ENCODE peak calls at places on chromosomes 1 and 21, in four cellular contexts. One of them, this sample, is unnamed.

GRCh38 chr1:164628758-164629157 is 69.8 kb downstream of the PBX1 start:
- DNase-seq in spleen: no peak
- DNase-seq in transverse colon: no peak
- DNase-seq in IMR-90: no peak
- DNase-seq in this sample: no peak

GRCh38 chr1:156291226-156292061 is 4.0 kb downstream of the GLMP start:
- DNase-seq in spleen: peak; percentile 92
- DNase-seq in transverse colon: peak; percentile 92
- DNase-seq in IMR-90: peak; percentile 72
- DNase-seq in this sample: no peak

GRCh38 chr21:34642211-34643075 is 26.4 kb upstream of the CLIC6 start:
- DNase-seq in spleen: no peak
- DNase-seq in transverse colon: no peak
- DNase-seq in IMR-90: peak; percentile 18
- DNase-seq in this sample: peak; percentile 54

GRCh38 chr21:37433441-37433840 is 66.9 kb downstream of the DYRK1A start:
- DNase-seq in spleen: no peak
- DNase-seq in transverse colon: no peak
- DNase-seq in IMR-90: no peak
- DNase-seq in this sample: no peak

GRCh38 chr21:15848632-15849031 is 118.8 kb downstream of the USP25 start:
- DNase-seq in spleen: no peak
- DNase-seq in transverse colon: no peak
- DNase-seq in IMR-90: peak; percentile 76
- DNase-seq in this sample: no peak

GRCh38 chr21:44992608-44993031 is 52.8 kb downstream of the SLX9 start:
- DNase-seq in spleen: peak; percentile 65
- DNase-seq in transverse colon: no peak
- DNase-seq in IMR-90: no peak
- DNase-seq in this sample: no peak

GRCh38 chr1:167453156-167453555 is 65.2 kb downstream of the CD247 start:
- DNase-seq in spleen: no peak
- DNase-seq in transverse colon: no peak
- DNase-seq in IMR-90: no peak
- DNase-seq in this sample: no peak

GRCh38 chr1:30758785-30759380 is 1.3 kb upstream of the LAPTM5 start:
- DNase-seq in spleen: no peak
- DNase-seq in transverse colon: no peak
- DNase-seq in IMR-90: no peak
- DNase-seq in this sample: no peak

GRCh38 chr1:223847781-223848345 is 2.1 kb upstream of the TP53BP2 start:
- DNase-seq in spleen: no peak
- DNase-seq in transverse colon: no peak
- DNase-seq in IMR-90: no peak
- DNase-seq in this sample: no peak

GRCh38 chr1:223848536-223848935 is 2.8 kb upstream of the TP53BP2 start:
- DNase-seq in spleen: no peak
- DNase-seq in transverse colon: no peak
- DNase-seq in IMR-90: no peak
- DNase-seq in this sample: no peak

GRCh38 chr1:223845810-223846667 is at the start of gene TP53BP2:
- DNase-seq in spleen: peak; percentile 96
- DNase-seq in transverse colon: peak; percentile 92
- DNase-seq in IMR-90: peak; percentile 87
- DNase-seq in this sample: no peak

GRCh38 chr1:223844962-223845809 is 561 bp downstream of the TP53BP2 start:
- DNase-seq in spleen: peak; percentile 80
- DNase-seq in transverse colon: peak; percentile 56
- DNase-seq in IMR-90: peak; percentile 62
- DNase-seq in this sample: no peak

GRCh38 chr1:223846668-223847007 is 891 bp upstream of the TP53BP2 start:
- DNase-seq in spleen: peak; percentile 80
- DNase-seq in transverse colon: peak; percentile 28
- DNase-seq in IMR-90: no peak
- DNase-seq in this sample: no peak
- TF ChIP-seq POLR2A in spleen: no peak
- TF ChIP-seq POLR2A in transverse colon: no peak
- TF ChIP-seq POLR2A in IMR-90: no peak
- TF ChIP-seq POLR2A in this sample: no peak

GRCh38 chr1:43552813-43553212 is 22.1 kb downstream of the PTPRF start:
- DNase-seq in spleen: no peak
- DNase-seq in transverse colon: peak; percentile 74
- DNase-seq in IMR-90: peak; percentile 47
- DNase-seq in this sample: no peak
- TF ChIP-seq POLR2A in spleen: no peak
- TF ChIP-seq POLR2A in transverse colon: no peak
- TF ChIP-seq POLR2A in IMR-90: no peak
- TF ChIP-seq POLR2A in this sample: no peak

DNA sequence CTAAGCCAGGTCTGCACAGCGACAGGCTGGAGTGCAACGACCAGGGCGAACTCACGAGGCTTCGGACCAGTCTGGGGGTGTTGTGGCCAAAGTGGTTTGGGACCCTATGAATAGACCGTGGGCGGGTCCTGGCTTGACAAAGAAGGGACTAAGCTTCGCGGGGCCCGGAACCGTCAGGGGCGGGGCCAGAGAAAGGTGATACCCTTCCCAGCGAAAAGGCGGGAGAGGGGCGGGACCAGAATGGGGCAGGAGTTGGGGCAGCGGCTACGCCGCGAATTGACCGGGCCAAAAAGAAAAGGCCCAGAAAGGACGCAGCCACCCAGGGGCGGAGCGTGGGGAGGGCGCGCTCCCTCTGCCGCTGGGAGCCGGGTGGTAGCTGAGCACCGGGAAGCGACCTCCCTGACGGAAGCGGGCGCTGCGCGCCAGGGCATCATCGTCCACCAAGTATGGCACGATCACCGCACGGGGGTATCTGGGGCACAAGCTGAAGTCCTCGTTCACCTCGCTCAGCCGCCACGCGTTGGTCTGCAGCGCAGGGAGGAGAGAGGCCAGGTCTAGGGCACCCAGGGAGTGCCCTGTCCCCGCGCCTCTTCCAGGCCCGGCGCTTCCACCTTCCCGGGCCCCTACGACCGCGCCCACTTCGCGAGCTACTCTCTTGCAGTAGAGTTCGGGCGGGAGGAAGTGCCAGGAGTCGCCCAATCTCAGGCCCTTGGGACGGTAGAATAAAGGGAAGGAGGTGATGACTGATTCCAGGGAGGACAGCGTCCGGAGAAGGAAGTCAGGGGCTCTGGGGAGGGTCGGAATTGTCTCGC is 6.7 kb upstream of the FAM167B start:
- DNase-seq in spleen: peak; percentile 88
- DNase-seq in transverse colon: peak; percentile 87
- DNase-seq in IMR-90: peak; percentile 39
- DNase-seq in this sample: no peak
- TF ChIP-seq POLR2A in spleen: no peak
- TF ChIP-seq POLR2A in transverse colon: peak; percentile 59
- TF ChIP-seq POLR2A in IMR-90: peak; percentile 14
- TF ChIP-seq POLR2A in this sample: no peak

GRCh38 chr1:91500756-91501526 is at the start of gene CDC7:
- DNase-seq in spleen: peak; percentile 94
- DNase-seq in transverse colon: peak; percentile 91
- DNase-seq in IMR-90: peak; percentile 87
- DNase-seq in this sample: peak; percentile 93
- TF ChIP-seq POLR2A in spleen: no peak
- TF ChIP-seq POLR2A in transverse colon: no peak
- TF ChIP-seq POLR2A in IMR-90: peak; percentile 42
- TF ChIP-seq POLR2A in this sample: no peak

GRCh38 chr21:40689241-40689640 is 157.7 kb downstream of the DSCAM start:
- DNase-seq in spleen: no peak
- DNase-seq in transverse colon: no peak
- DNase-seq in IMR-90: no peak
- DNase-seq in this sample: no peak

GRCh38 chr21:40687625-40688024 is 159.3 kb downstream of the DSCAM start:
- DNase-seq in spleen: no peak
- DNase-seq in transverse colon: no peak
- DNase-seq in IMR-90: no peak
- DNase-seq in this sample: no peak

GRCh38 chr21:40688106-40688850 is 158.7 kb downstream of the DSCAM start:
- DNase-seq in spleen: no peak
- DNase-seq in transverse colon: no peak
- DNase-seq in IMR-90: no peak
- DNase-seq in this sample: no peak

GRCh38 chr21:40685121-40685630 is 161.8 kb downstream of the DSCAM start:
- DNase-seq in spleen: no peak
- DNase-seq in transverse colon: no peak
- DNase-seq in IMR-90: no peak
- DNase-seq in this sample: no peak

GRCh38 chr21:40686526-40686925 is 160.4 kb downstream of the DSCAM start:
- DNase-seq in spleen: no peak
- DNase-seq in transverse colon: no peak
- DNase-seq in IMR-90: no peak
- DNase-seq in this sample: no peak
- TF ChIP-seq POLR2A in spleen: no peak
- TF ChIP-seq POLR2A in transverse colon: no peak
- TF ChIP-seq POLR2A in IMR-90: no peak
- TF ChIP-seq POLR2A in this sample: no peak

GRCh38 chr1:7187121-7187510 is 401.9 kb downstream of the CAMTA1 start:
- DNase-seq in spleen: no peak
- DNase-seq in transverse colon: no peak
- DNase-seq in IMR-90: no peak
- DNase-seq in this sample: no peak

GRCh38 chr1:7192453-7192852 is 407.2 kb downstream of the CAMTA1 start:
- DNase-seq in spleen: no peak
- DNase-seq in transverse colon: no peak
- DNase-seq in IMR-90: no peak
- DNase-seq in this sample: no peak

GRCh38 chr1:7190261-7190660 is 405.0 kb downstream of the CAMTA1 start:
- DNase-seq in spleen: no peak
- DNase-seq in transverse colon: no peak
- DNase-seq in IMR-90: no peak
- DNase-seq in this sample: no peak

GRCh38 chr1:7185721-7186120 is 400.5 kb downstream of the CAMTA1 start:
- DNase-seq in spleen: no peak
- DNase-seq in transverse colon: no peak
- DNase-seq in IMR-90: no peak
- DNase-seq in this sample: no peak

DNA sequence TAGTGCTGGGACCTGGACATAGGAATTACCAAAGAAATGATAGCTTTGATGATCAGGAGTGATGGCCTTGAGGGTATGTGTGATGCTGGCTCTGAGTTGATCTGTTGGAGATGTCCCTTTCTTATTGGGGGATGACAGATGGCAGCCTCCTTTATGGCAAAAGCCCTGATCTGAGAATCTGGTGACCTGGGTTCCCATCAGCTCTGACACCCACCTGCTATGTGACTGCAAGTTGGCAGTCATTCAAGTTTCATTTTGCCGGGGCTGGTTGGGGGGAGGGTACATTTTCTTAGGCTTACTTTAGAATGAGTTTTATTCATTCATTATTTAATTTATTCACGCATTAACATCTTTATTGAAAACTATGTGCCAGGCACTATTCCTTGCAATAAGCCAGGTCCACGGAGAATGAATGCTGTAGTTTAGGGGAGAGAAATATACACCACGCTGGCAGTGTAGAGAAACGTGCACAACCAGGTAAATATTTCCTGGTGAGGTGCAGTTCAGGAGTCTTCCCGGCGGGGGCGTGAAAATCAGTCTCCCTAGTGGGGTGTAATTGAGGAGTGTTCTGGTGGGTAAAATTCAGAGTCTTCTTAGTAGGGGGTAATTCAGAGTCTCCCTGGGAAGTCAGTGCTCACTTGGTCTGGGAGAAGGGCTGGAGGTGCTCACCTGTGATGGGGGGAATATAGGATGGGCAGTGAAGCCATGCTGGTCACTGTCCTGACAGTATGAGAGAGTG is 401.3 kb downstream of the CAMTA1 start:
- DNase-seq in spleen: no peak
- DNase-seq in transverse colon: no peak
- DNase-seq in IMR-90: no peak
- DNase-seq in this sample: no peak
- TF ChIP-seq POLR2A in spleen: no peak
- TF ChIP-seq POLR2A in transverse colon: no peak
- TF ChIP-seq POLR2A in IMR-90: no peak
- TF ChIP-seq POLR2A in this sample: no peak

This sample was measured in vagina.